ENCODE peak calls at places on chromosome 4, in eight cellular contexts. B is fibroblast of the aortic adventitia; X is IMR-90; N is nephron progenitor cell; V is AG09309; Y is CD4-positive, alpha-beta T cell; O is psoas muscle; M is cardiac muscle cell. L is an unnamed sample.

GRCh38 chr4:112563431-112564200 is 47.6 kb upstream of the NEUROG2 start:
- DNase-seq in O (no peak), M (no peak), N (no peak), V (no peak), Y (no peak), B (no peak), X (no peak), L (no peak)

GRCh38 chr4:57854748-57855147 is 744.6 kb upstream of the IGFBP7 start:
- DNase-seq in B (no peak), O (no peak), N (no peak), V (no peak), Y (no peak), X (no peak), M (peak), L (no peak)

GRCh38 chr4:101306225-101306624 is 41.1 kb downstream of the PPP3CA start:
- DNase-seq in M (peak), B (no peak), Y (no peak), V (no peak), X (no peak), N (no peak), O (no peak), L (no peak)

GRCh38 chr4:10095296-10095991 is 21.2 kb downstream of the WDR1 start:
- DNase-seq in V (no peak), O (peak), M (no peak), B (no peak), X (no peak), Y (no peak), N (no peak), L (no peak)

GRCh38 chr4:153142700-153143438 is 61.4 kb upstream of the TRIM2 start:
- DNase-seq in Y (peak), X (peak), B (peak), N (peak), M (peak), O (peak), V (no peak), L (peak)

GRCh38 chr4:40848251-40848650 is 98.5 kb downstream of the NSUN7 start:
- DNase-seq in Y (no peak), N (no peak), V (no peak), X (peak), M (no peak), O (no peak), B (no peak), L (no peak)

GRCh38 chr4:7575426-7575825 is 140.7 kb upstream of the PSAPL1 start:
- DNase-seq in N (no peak), M (no peak), B (no peak), Y (no peak), V (no peak), O (no peak), X (no peak), L (no peak)

GRCh38 chr4:65046496-65047101 is 623.7 kb downstream of the EPHA5 start:
- DNase-seq in V (no peak), B (peak), N (no peak), O (no peak), Y (no peak), X (no peak), M (peak), L (no peak)

GRCh38 chr4:122746485-122746965 is 14.0 kb downstream of the BBS12 start:
- DNase-seq in Y (no peak), B (no peak), N (no peak), V (no peak), O (no peak), X (no peak), M (no peak), L (no peak)

GRCh38 chr4:69823481-69824186 is 36.3 kb downstream of the SULT1E1 start:
- DNase-seq in V (no peak), M (no peak), B (peak), Y (peak), O (no peak), N (no peak), X (peak), L (no peak)
- TF ChIP-seq CTCF in V (no peak), M (peak), B (peak), Y (peak), O (no peak), N (no peak), X (peak), L (no peak)

GRCh38 chr4:169619518-169619957 is 840 bp upstream of the CLCN3 start:
- DNase-seq in X (peak), B (peak), V (no peak), Y (peak), M (peak), N (peak), O (no peak), L (no peak)
- TF ChIP-seq CTCF in X (peak), B (peak), V (peak), Y (peak), M (peak), N (peak), O (peak), L (peak)

GRCh38 chr4:154928640-154929257 is 147.7 kb downstream of the RBM46 start:
- DNase-seq in Y (no peak), O (no peak), X (peak), B (peak), N (no peak), M (peak), V (peak), L (no peak)
- TF ChIP-seq CTCF in Y (no peak), O (no peak), X (peak), B (peak), N (peak), M (peak), V (peak), L (no peak)

DNA sequence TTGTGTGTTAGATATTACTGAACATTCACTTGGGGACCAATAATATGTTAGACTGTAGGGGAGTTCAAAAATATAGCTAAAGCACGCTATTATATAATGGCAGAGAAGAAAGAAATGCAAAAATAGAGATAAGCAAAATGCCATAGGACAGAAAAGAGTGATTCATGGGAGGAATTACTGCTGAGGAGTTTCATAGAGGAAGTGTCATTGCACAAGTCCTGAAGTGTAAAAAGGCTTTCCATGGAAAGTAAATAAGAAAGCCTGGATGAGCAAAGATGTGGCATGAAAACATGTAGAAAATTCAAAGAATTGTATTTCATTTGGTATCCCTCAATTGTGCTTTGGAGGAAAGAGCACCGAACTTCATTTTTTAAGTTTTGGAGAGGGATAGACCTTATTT is 14.5 kb downstream of the HMGB2 start:
- DNase-seq in M (no peak), O (no peak), Y (no peak), X (peak), B (peak), V (no peak), N (no peak), L (no peak)
- TF ChIP-seq CTCF in M (no peak), O (no peak), Y (no peak), X (no peak), B (no peak), V (no peak), N (no peak), L (no peak)

DNA sequence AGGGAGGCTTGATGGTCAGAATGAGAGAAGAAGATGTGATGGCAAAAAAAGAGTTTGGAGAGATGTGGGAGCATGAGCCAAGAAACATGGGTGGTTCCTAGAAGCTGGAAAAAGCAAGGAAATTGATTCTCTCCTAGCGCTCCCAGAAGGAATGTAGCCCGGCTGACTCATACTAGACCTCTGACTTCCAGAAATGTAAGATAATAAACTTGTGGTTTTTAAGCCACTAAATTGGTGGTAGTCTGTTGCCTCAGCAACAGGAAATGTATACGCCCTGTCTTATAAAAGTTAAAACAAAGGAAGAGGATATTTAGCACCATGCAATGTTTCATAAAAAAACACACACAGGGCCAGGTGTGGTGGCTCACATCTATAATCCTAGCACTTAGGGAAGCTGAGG is 182.7 kb upstream of the PCDH7 start:
- DNase-seq in X (peak), V (peak), M (no peak), N (no peak), B (peak), O (no peak), Y (no peak), L (no peak)
- TF ChIP-seq CTCF in X (no peak), V (no peak), M (no peak), N (no peak), B (no peak), O (no peak), Y (no peak), L (no peak)

GRCh38 chr4:5751073-5751917 is 40.3 kb downstream of the EVC start:
- DNase-seq in B (peak), Y (no peak), M (no peak), X (peak), V (peak), N (no peak), O (no peak), L (peak)

GRCh38 chr4:5753366-5753765 is 42.4 kb downstream of the EVC start:
- DNase-seq in Y (no peak), V (no peak), O (no peak), B (no peak), N (no peak), X (no peak), M (no peak), L (peak)

GRCh38 chr4:5753766-5754528 is 42.9 kb downstream of the EVC start:
- DNase-seq in B (peak), O (no peak), V (peak), Y (no peak), M (no peak), N (no peak), X (peak), L (peak)

GRCh38 chr4:5752803-5753184 is 41.8 kb downstream of the EVC start:
- DNase-seq in O (no peak), N (peak), X (no peak), M (no peak), V (no peak), Y (no peak), B (no peak), L (peak)

DNA sequence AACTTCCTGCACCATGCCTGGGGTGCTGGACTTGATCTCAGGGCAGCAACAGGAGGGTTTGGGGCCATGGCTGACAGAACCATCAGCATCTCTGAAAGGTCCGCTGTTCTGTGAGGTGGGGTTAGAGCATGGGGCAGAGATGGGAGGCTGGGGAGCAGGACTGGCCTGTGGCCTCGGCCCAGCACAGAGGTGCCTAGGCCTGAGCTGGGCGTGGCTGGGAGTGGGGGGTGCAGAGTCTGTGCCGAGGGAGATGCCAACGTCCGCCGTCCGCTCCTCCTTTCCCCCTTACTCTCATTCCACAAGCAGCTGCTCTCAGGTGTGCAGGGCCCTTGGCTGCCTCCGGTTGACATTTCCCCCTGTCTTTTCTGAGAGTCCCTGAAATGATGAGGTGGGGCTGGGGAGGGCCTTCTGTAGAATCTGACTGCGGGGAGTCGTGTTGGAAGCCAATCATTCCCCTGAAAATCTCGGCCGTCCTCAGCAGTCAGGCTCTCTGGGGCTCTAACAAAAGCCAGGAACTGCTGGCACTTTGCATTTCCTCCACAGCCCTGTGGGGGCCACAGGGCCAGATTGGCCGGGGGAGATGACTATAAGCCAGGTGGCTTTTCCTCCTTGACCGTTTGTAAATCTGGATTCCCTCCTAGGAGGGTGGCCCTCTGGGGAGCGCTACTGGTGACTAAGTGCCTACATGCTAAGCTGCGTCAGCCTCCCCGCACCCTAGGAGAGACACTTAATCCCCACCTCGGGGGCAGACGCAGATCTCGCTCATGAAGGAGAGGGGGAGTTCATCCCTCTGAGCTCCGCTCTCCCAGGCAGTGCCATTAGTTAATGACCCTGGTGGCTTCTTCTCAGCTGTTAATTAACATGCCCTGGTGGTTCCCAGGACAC is 41.2 kb downstream of the EVC start:
- DNase-seq in N (peak), M (no peak), X (peak), B (peak), Y (no peak), O (no peak), V (no peak), L (peak)
- TF ChIP-seq CTCF in N (no peak), M (no peak), X (no peak), B (no peak), Y (no peak), O (no peak), V (no peak), L (no peak)

DNA sequence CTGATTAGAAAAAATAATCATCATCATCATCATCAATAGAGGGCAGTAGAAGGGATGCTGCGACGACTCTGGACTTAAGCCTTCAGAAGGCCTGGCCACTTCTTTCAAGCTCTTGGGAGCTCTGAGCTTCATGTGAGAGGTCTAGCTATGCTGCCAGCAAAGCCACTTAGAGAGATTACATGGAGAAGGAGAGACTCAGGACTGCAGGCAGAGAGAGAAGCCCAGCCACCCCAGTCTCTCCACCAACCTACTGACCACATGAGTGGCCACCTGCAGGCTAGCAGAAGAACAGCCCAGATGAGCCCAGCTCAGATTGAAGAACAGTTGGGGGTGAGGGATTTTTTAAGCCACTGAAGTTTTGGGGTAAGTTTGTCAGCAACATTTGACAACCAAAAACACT is 17.1 kb upstream of the TMEM150C start:
- DNase-seq in M (no peak), V (no peak), X (no peak), O (no peak), B (no peak), N (no peak), Y (no peak), L (no peak)
- TF ChIP-seq CTCF in M (peak), V (peak), X (no peak), O (no peak), B (peak), N (no peak), Y (no peak), L (no peak)

GRCh38 chr4:74675673-74676279 is 118.5 kb downstream of the BTC start:
- DNase-seq in Y (no peak), O (no peak), M (peak), B (peak), X (peak), N (peak), V (peak), L (no peak)
- TF ChIP-seq CTCF in Y (peak), O (peak), M (peak), B (peak), X (peak), N (peak), V (peak), L (peak)

L was measured in coronary artery.